ENCODE peak calls at places on chromosomes 13 and 19, in eight cellular contexts. One of them, this sample, is unnamed.

GRCh38 chr13:78137404-78138142 is 218.9 kb upstream of the EDNRB start:
- DNase-seq in H9: peak; percentile 66
- DNase-seq in cardiac muscle cell: peak; percentile 74
- DNase-seq in fibroblast of pulmonary artery: peak; percentile 78
- DNase-seq in omental fat pad: no peak
- DNase-seq in glutamatergic neuron: peak; percentile 19
- DNase-seq in GM20000: peak; percentile 36
- DNase-seq in GM12878: peak; percentile 46
- DNase-seq in this sample: peak; percentile 32

GRCh38 chr13:32984857-32985626 is 31.2 kb upstream of the KL start:
- DNase-seq in H9: no peak
- DNase-seq in GM12878: no peak
- DNase-seq in glutamatergic neuron: no peak
- DNase-seq in cardiac muscle cell: no peak
- DNase-seq in fibroblast of pulmonary artery: no peak
- DNase-seq in omental fat pad: no peak
- DNase-seq in GM20000: no peak
- DNase-seq in this sample: no peak

GRCh38 chr19:17989425-17990094 is 18.4 kb upstream of the ARRDC2 start:
- DNase-seq in GM20000: no peak
- DNase-seq in H9: no peak
- DNase-seq in GM12878: no peak
- DNase-seq in glutamatergic neuron: no peak
- DNase-seq in cardiac muscle cell: no peak
- DNase-seq in fibroblast of pulmonary artery: no peak
- DNase-seq in omental fat pad: no peak
- DNase-seq in this sample: no peak

GRCh38 chr13:77338961-77339401 is 12.1 kb upstream of the MYCBP2 start:
- DNase-seq in GM12878: no peak
- DNase-seq in H9: no peak
- DNase-seq in GM20000: no peak
- DNase-seq in cardiac muscle cell: no peak
- DNase-seq in omental fat pad: no peak
- DNase-seq in glutamatergic neuron: peak; percentile 78
- DNase-seq in fibroblast of pulmonary artery: no peak
- DNase-seq in this sample: no peak

GRCh38 chr13:39836038-39836437 is 180.6 kb downstream of the COG6 start:
- DNase-seq in GM20000: no peak
- DNase-seq in cardiac muscle cell: no peak
- DNase-seq in GM12878: no peak
- DNase-seq in fibroblast of pulmonary artery: no peak
- DNase-seq in glutamatergic neuron: no peak
- DNase-seq in H9: no peak
- DNase-seq in omental fat pad: no peak
- DNase-seq in this sample: no peak

GRCh38 chr13:77230560-77230959 is 96.3 kb downstream of the MYCBP2 start:
- DNase-seq in GM20000: no peak
- DNase-seq in GM12878: no peak
- DNase-seq in glutamatergic neuron: no peak
- DNase-seq in fibroblast of pulmonary artery: no peak
- DNase-seq in H9: no peak
- DNase-seq in omental fat pad: no peak
- DNase-seq in cardiac muscle cell: no peak
- DNase-seq in this sample: no peak

GRCh38 chr19:38068851-38069250 is 155.2 kb downstream of the DPF1 start:
- DNase-seq in GM12878: no peak
- DNase-seq in H9: no peak
- DNase-seq in omental fat pad: no peak
- DNase-seq in glutamatergic neuron: no peak
- DNase-seq in fibroblast of pulmonary artery: no peak
- DNase-seq in cardiac muscle cell: no peak
- DNase-seq in GM20000: no peak
- DNase-seq in this sample: no peak

GRCh38 chr13:24615911-24616472 is 64.2 kb upstream of the ATP12A start:
- DNase-seq in GM12878: no peak
- DNase-seq in omental fat pad: no peak
- DNase-seq in fibroblast of pulmonary artery: no peak
- DNase-seq in GM20000: no peak
- DNase-seq in cardiac muscle cell: no peak
- DNase-seq in glutamatergic neuron: no peak
- DNase-seq in H9: no peak
- DNase-seq in this sample: no peak

GRCh38 chr19:16298334-16298733 is 26.3 kb upstream of the KLF2 start:
- DNase-seq in fibroblast of pulmonary artery: no peak
- DNase-seq in GM12878: no peak
- DNase-seq in GM20000: no peak
- DNase-seq in omental fat pad: no peak
- DNase-seq in glutamatergic neuron: no peak
- DNase-seq in cardiac muscle cell: no peak
- DNase-seq in H9: no peak
- DNase-seq in this sample: no peak

GRCh38 chr13:97781891-97782305 is 171.6 kb upstream of the IPO5 start:
- DNase-seq in fibroblast of pulmonary artery: peak; percentile 58
- DNase-seq in omental fat pad: no peak
- DNase-seq in GM12878: no peak
- DNase-seq in glutamatergic neuron: no peak
- DNase-seq in cardiac muscle cell: peak; percentile 70
- DNase-seq in GM20000: no peak
- DNase-seq in H9: no peak
- DNase-seq in this sample: no peak

GRCh38 chr19:55196803-55197202 is 12.5 kb downstream of the PTPRH start:
- DNase-seq in fibroblast of pulmonary artery: no peak
- DNase-seq in glutamatergic neuron: no peak
- DNase-seq in cardiac muscle cell: no peak
- DNase-seq in H9: no peak
- DNase-seq in omental fat pad: no peak
- DNase-seq in GM12878: no peak
- DNase-seq in GM20000: no peak
- DNase-seq in this sample: no peak

GRCh38 chr19:58401825-58402433 is 6.5 kb downstream of the RNF225 start:
- DNase-seq in GM12878: no peak
- DNase-seq in glutamatergic neuron: no peak
- DNase-seq in H9: no peak
- DNase-seq in GM20000: peak; percentile 6
- DNase-seq in cardiac muscle cell: no peak
- DNase-seq in omental fat pad: no peak
- DNase-seq in fibroblast of pulmonary artery: no peak
- DNase-seq in this sample: no peak

GRCh38 chr13:107370036-107370785 is 802.3 kb upstream of the ARGLU1 start:
- DNase-seq in H9: no peak
- DNase-seq in fibroblast of pulmonary artery: peak; percentile 57
- DNase-seq in omental fat pad: no peak
- DNase-seq in GM20000: no peak
- DNase-seq in GM12878: no peak
- DNase-seq in cardiac muscle cell: peak; percentile 62
- DNase-seq in glutamatergic neuron: no peak
- DNase-seq in this sample: no peak

GRCh38 chr19:17171874-17172273 is 43.3 kb upstream of the USE1 start:
- DNase-seq in glutamatergic neuron: no peak
- DNase-seq in omental fat pad: no peak
- DNase-seq in H9: no peak
- DNase-seq in GM12878: no peak
- DNase-seq in fibroblast of pulmonary artery: no peak
- DNase-seq in GM20000: no peak
- DNase-seq in cardiac muscle cell: no peak
- DNase-seq in this sample: peak; percentile 19

GRCh38 chr13:44815507-44816074 is 173.7 kb downstream of the NUFIP1 start:
- DNase-seq in GM20000: peak; percentile 24
- DNase-seq in fibroblast of pulmonary artery: peak; percentile 98
- DNase-seq in omental fat pad: peak; percentile 27
- DNase-seq in glutamatergic neuron: no peak
- DNase-seq in H9: peak; percentile 46
- DNase-seq in cardiac muscle cell: peak; percentile 98
- DNase-seq in GM12878: no peak
- DNase-seq in this sample: peak; percentile 27

GRCh38 chr19:8577247-8577646 is at the start of gene MYO1F:
- DNase-seq in glutamatergic neuron: no peak
- DNase-seq in H9: no peak
- DNase-seq in cardiac muscle cell: no peak
- DNase-seq in GM20000: peak; percentile 76
- DNase-seq in omental fat pad: no peak
- DNase-seq in fibroblast of pulmonary artery: no peak
- DNase-seq in GM12878: no peak
- DNase-seq in this sample: peak; percentile 78

GRCh38 chr19:39388657-39389056 is 2.2 kb downstream of the PAF1 start:
- DNase-seq in GM12878: no peak
- DNase-seq in GM20000: no peak
- DNase-seq in fibroblast of pulmonary artery: no peak
- DNase-seq in cardiac muscle cell: no peak
- DNase-seq in glutamatergic neuron: no peak
- DNase-seq in omental fat pad: no peak
- DNase-seq in H9: no peak
- DNase-seq in this sample: no peak

GRCh38 chr19:39389621-39390414 is 1.1 kb downstream of the PAF1 start:
- DNase-seq in H9: no peak
- DNase-seq in glutamatergic neuron: no peak
- DNase-seq in GM20000: no peak
- DNase-seq in GM12878: no peak
- DNase-seq in fibroblast of pulmonary artery: no peak
- DNase-seq in omental fat pad: no peak
- DNase-seq in cardiac muscle cell: no peak
- DNase-seq in this sample: no peak

GRCh38 chr19:39390460-39390758 is 497 bp downstream of the PAF1 start:
- DNase-seq in H9: no peak
- DNase-seq in GM20000: no peak
- DNase-seq in cardiac muscle cell: no peak
- DNase-seq in fibroblast of pulmonary artery: no peak
- DNase-seq in glutamatergic neuron: no peak
- DNase-seq in GM12878: no peak
- DNase-seq in omental fat pad: no peak
- DNase-seq in this sample: no peak

GRCh38 chr19:39386557-39386956 is 4.3 kb downstream of the PAF1 start:
- DNase-seq in H9: no peak
- DNase-seq in GM12878: no peak
- DNase-seq in cardiac muscle cell: no peak
- DNase-seq in omental fat pad: no peak
- DNase-seq in GM20000: no peak
- DNase-seq in fibroblast of pulmonary artery: no peak
- DNase-seq in glutamatergic neuron: no peak
- DNase-seq in this sample: no peak

GRCh38 chr19:39390759-39391592 is at the start of the genes MED29 and PAF1:
- DNase-seq in H9: peak; percentile 99
- DNase-seq in GM12878: peak; percentile 100
- DNase-seq in GM20000: peak; percentile 98
- DNase-seq in glutamatergic neuron: peak; percentile 92
- DNase-seq in fibroblast of pulmonary artery: peak; percentile 100
- DNase-seq in omental fat pad: no peak
- DNase-seq in cardiac muscle cell: peak; percentile 100
- DNase-seq in this sample: peak; percentile 99
- TF ChIP-seq CTCF in H9: peak; percentile 18
- TF ChIP-seq CTCF in GM12878: no peak
- TF ChIP-seq CTCF in GM20000: no peak
- TF ChIP-seq CTCF in glutamatergic neuron: no peak
- TF ChIP-seq CTCF in fibroblast of pulmonary artery: no peak
- TF ChIP-seq CTCF in omental fat pad: no peak
- TF ChIP-seq CTCF in cardiac muscle cell: no peak
- TF ChIP-seq CTCF in this sample: no peak

GRCh38 chr13:61766667-61767058 is 351.0 kb upstream of the PCDH20 start:
- DNase-seq in GM12878: no peak
- DNase-seq in glutamatergic neuron: no peak
- DNase-seq in fibroblast of pulmonary artery: no peak
- DNase-seq in cardiac muscle cell: no peak
- DNase-seq in omental fat pad: no peak
- DNase-seq in H9: no peak
- DNase-seq in GM20000: no peak
- DNase-seq in this sample: no peak
- TF ChIP-seq CTCF in GM12878: no peak
- TF ChIP-seq CTCF in glutamatergic neuron: no peak
- TF ChIP-seq CTCF in fibroblast of pulmonary artery: no peak
- TF ChIP-seq CTCF in cardiac muscle cell: no peak
- TF ChIP-seq CTCF in omental fat pad: no peak
- TF ChIP-seq CTCF in H9: no peak
- TF ChIP-seq CTCF in GM20000: no peak
- TF ChIP-seq CTCF in this sample: no peak

GRCh38 chr13:20090349-20090748 is 70.5 kb downstream of the GJA3 start:
- DNase-seq in GM12878: no peak
- DNase-seq in GM20000: no peak
- DNase-seq in glutamatergic neuron: no peak
- DNase-seq in H9: no peak
- DNase-seq in cardiac muscle cell: no peak
- DNase-seq in fibroblast of pulmonary artery: peak; percentile 8
- DNase-seq in omental fat pad: no peak
- DNase-seq in this sample: no peak
- TF ChIP-seq CTCF in GM12878: no peak
- TF ChIP-seq CTCF in GM20000: no peak
- TF ChIP-seq CTCF in glutamatergic neuron: no peak
- TF ChIP-seq CTCF in H9: peak; percentile 19
- TF ChIP-seq CTCF in cardiac muscle cell: peak; percentile 9
- TF ChIP-seq CTCF in fibroblast of pulmonary artery: peak; percentile 4
- TF ChIP-seq CTCF in omental fat pad: no peak
- TF ChIP-seq CTCF in this sample: no peak

GRCh38 chr13:28754698-28755545 is 36.2 kb upstream of the SLC46A3 start:
- DNase-seq in omental fat pad: no peak
- DNase-seq in H9: peak; percentile 67
- DNase-seq in GM12878: no peak
- DNase-seq in fibroblast of pulmonary artery: peak; percentile 68
- DNase-seq in glutamatergic neuron: no peak
- DNase-seq in GM20000: peak; percentile 25
- DNase-seq in cardiac muscle cell: peak; percentile 75
- DNase-seq in this sample: peak; percentile 31

GRCh38 chr13:28753946-28754345 is 35.2 kb upstream of the SLC46A3 start:
- DNase-seq in omental fat pad: no peak
- DNase-seq in GM20000: no peak
- DNase-seq in glutamatergic neuron: no peak
- DNase-seq in GM12878: no peak
- DNase-seq in cardiac muscle cell: no peak
- DNase-seq in fibroblast of pulmonary artery: no peak
- DNase-seq in H9: no peak
- DNase-seq in this sample: no peak

GRCh38 chr13:28755546-28755870 is 36.7 kb upstream of the SLC46A3 start:
- DNase-seq in GM12878: no peak
- DNase-seq in H9: no peak
- DNase-seq in GM20000: no peak
- DNase-seq in glutamatergic neuron: no peak
- DNase-seq in fibroblast of pulmonary artery: no peak
- DNase-seq in cardiac muscle cell: no peak
- DNase-seq in omental fat pad: no peak
- DNase-seq in this sample: no peak

GRCh38 chr13:28751210-28751935 is 32.6 kb upstream of the SLC46A3 start:
- DNase-seq in omental fat pad: no peak
- DNase-seq in GM12878: no peak
- DNase-seq in fibroblast of pulmonary artery: peak; percentile 89
- DNase-seq in H9: no peak
- DNase-seq in glutamatergic neuron: no peak
- DNase-seq in GM20000: no peak
- DNase-seq in cardiac muscle cell: peak; percentile 76
- DNase-seq in this sample: no peak

DNA sequence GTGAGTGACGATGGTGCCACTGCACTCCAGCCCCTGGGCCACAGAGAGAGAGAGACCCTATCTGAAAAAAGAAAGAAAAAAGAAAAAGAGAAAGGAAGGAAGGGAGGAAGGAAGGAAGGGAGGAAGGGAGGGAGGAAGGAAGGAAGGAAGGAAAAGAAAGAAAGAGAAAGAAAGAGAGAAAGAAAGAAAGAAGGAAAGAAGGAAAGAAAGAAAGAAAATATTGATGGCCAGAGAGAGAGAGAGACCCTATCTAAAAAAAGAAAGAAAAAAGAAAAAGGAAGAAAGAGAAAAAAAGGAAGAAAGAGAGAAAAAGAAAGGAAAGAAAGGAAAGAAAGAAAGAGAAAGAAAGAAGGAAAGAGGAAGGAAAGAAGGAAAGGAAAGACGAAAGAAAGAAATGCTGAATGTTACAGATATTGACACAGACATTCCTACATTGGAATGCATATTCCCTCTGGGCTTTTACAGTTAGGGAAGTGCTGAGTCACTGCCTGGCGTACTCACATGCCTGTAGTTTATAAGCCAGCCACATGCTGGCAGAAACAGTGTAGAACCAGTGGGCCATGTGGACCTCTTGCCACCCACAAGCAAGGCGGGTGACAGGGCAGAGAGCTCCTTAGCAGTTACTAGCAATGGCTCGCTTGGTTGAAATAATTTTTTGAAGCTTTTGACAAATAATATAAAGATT is 34.6 kb upstream of the SLC46A3 start:
- DNase-seq in omental fat pad: no peak
- DNase-seq in GM20000: no peak
- DNase-seq in cardiac muscle cell: peak; percentile 95
- DNase-seq in fibroblast of pulmonary artery: peak; percentile 95
- DNase-seq in glutamatergic neuron: no peak
- DNase-seq in H9: peak; percentile 79
- DNase-seq in GM12878: no peak
- DNase-seq in this sample: no peak
- TF ChIP-seq CTCF in omental fat pad: no peak
- TF ChIP-seq CTCF in GM20000: no peak
- TF ChIP-seq CTCF in cardiac muscle cell: peak; percentile 16
- TF ChIP-seq CTCF in fibroblast of pulmonary artery: peak; percentile 21
- TF ChIP-seq CTCF in glutamatergic neuron: no peak
- TF ChIP-seq CTCF in H9: no peak
- TF ChIP-seq CTCF in GM12878: no peak
- TF ChIP-seq CTCF in this sample: no peak

This sample was measured in GM13976.